ENCODE peak calls at places on chromosomes 1 and 21, in eight cellular contexts. One of them, this sample, is unnamed.

GRCh38 chr1:60963167-60963909 is 119.0 kb upstream of the NFIA start:
- DNase-seq in A549: no peak
- DNase-seq in breast epithelium: no peak
- DNase-seq in HCT116: no peak
- DNase-seq in heart left ventricle: no peak
- DNase-seq in IMR-90: no peak
- DNase-seq in sigmoid colon: no peak
- DNase-seq in tibial nerve: no peak
- DNase-seq in this sample: no peak

GRCh38 chr1:15402809-15403450 is 6.8 kb upstream of the EFHD2 start:
- DNase-seq in A549: no peak
- DNase-seq in breast epithelium: no peak
- DNase-seq in HCT116: no peak
- DNase-seq in heart left ventricle: no peak
- DNase-seq in IMR-90: no peak
- DNase-seq in sigmoid colon: no peak
- DNase-seq in tibial nerve: no peak
- DNase-seq in this sample: no peak

GRCh38 chr1:116320846-116321245 is 52.2 kb upstream of the ATP1A1 start:
- DNase-seq in A549: no peak
- DNase-seq in breast epithelium: no peak
- DNase-seq in HCT116: no peak
- DNase-seq in heart left ventricle: no peak
- DNase-seq in IMR-90: no peak
- DNase-seq in sigmoid colon: no peak
- DNase-seq in tibial nerve: no peak
- DNase-seq in this sample: no peak

GRCh38 chr1:40980453-40981121 is 1.1 kb downstream of the CTPS1 start:
- DNase-seq in A549: peak
- DNase-seq in breast epithelium: no peak
- DNase-seq in HCT116: no peak
- DNase-seq in heart left ventricle: peak
- DNase-seq in IMR-90: peak
- DNase-seq in sigmoid colon: no peak
- DNase-seq in tibial nerve: no peak
- DNase-seq in this sample: peak

GRCh38 chr1:230834292-230834691 is 34.0 kb downstream of the C1orf198 start:
- DNase-seq in A549: no peak
- DNase-seq in breast epithelium: no peak
- DNase-seq in HCT116: no peak
- DNase-seq in heart left ventricle: no peak
- DNase-seq in IMR-90: no peak
- DNase-seq in sigmoid colon: no peak
- DNase-seq in tibial nerve: no peak
- DNase-seq in this sample: no peak

GRCh38 chr1:228784191-228784590 is 48.9 kb downstream of the RHOU start:
- DNase-seq in A549: no peak
- DNase-seq in breast epithelium: no peak
- DNase-seq in HCT116: no peak
- DNase-seq in heart left ventricle: no peak
- DNase-seq in IMR-90: no peak
- DNase-seq in sigmoid colon: no peak
- DNase-seq in tibial nerve: no peak
- DNase-seq in this sample: no peak

GRCh38 chr21:45536301-45537081 is 5.7 kb downstream of the SLC19A1 start:
- DNase-seq in A549: no peak
- DNase-seq in breast epithelium: no peak
- DNase-seq in HCT116: no peak
- DNase-seq in heart left ventricle: no peak
- DNase-seq in IMR-90: no peak
- DNase-seq in sigmoid colon: peak
- DNase-seq in tibial nerve: peak
- DNase-seq in this sample: no peak

GRCh38 chr1:191358724-191359123 is 799.5 kb upstream of the RGS18 start:
- DNase-seq in A549: no peak
- DNase-seq in breast epithelium: no peak
- DNase-seq in HCT116: no peak
- DNase-seq in heart left ventricle: no peak
- DNase-seq in IMR-90: no peak
- DNase-seq in sigmoid colon: no peak
- DNase-seq in tibial nerve: no peak
- DNase-seq in this sample: no peak

GRCh38 chr1:183215076-183215720 is 29.1 kb downstream of the LAMC2 start:
- DNase-seq in A549: no peak
- DNase-seq in breast epithelium: no peak
- DNase-seq in HCT116: no peak
- DNase-seq in heart left ventricle: no peak
- DNase-seq in IMR-90: no peak
- DNase-seq in sigmoid colon: no peak
- DNase-seq in tibial nerve: no peak
- DNase-seq in this sample: no peak

GRCh38 chr1:6745073-6745472 is 40.2 kb upstream of the CAMTA1 start:
- DNase-seq in A549: no peak
- DNase-seq in breast epithelium: no peak
- DNase-seq in HCT116: no peak
- DNase-seq in heart left ventricle: no peak
- DNase-seq in IMR-90: no peak
- DNase-seq in sigmoid colon: no peak
- DNase-seq in tibial nerve: no peak
- DNase-seq in this sample: no peak

GRCh38 chr1:6756455-6756854 is 28.8 kb upstream of the CAMTA1 start:
- DNase-seq in A549: no peak
- DNase-seq in breast epithelium: no peak
- DNase-seq in HCT116: no peak
- DNase-seq in heart left ventricle: no peak
- DNase-seq in IMR-90: no peak
- DNase-seq in sigmoid colon: no peak
- DNase-seq in tibial nerve: no peak
- DNase-seq in this sample: no peak

GRCh38 chr1:6753320-6754140 is 31.7 kb upstream of the CAMTA1 start:
- DNase-seq in A549: no peak
- DNase-seq in breast epithelium: no peak
- DNase-seq in HCT116: no peak
- DNase-seq in heart left ventricle: no peak
- DNase-seq in IMR-90: peak
- DNase-seq in sigmoid colon: no peak
- DNase-seq in tibial nerve: no peak
- DNase-seq in this sample: no peak

GRCh38 chr1:6747679-6748078 is 37.6 kb upstream of the CAMTA1 start:
- DNase-seq in A549: no peak
- DNase-seq in breast epithelium: no peak
- DNase-seq in HCT116: no peak
- DNase-seq in heart left ventricle: no peak
- DNase-seq in IMR-90: no peak
- DNase-seq in sigmoid colon: no peak
- DNase-seq in tibial nerve: no peak
- DNase-seq in this sample: no peak

GRCh38 chr1:6750490-6750889 is 34.8 kb upstream of the CAMTA1 start:
- DNase-seq in A549: no peak
- DNase-seq in breast epithelium: no peak
- DNase-seq in HCT116: no peak
- DNase-seq in heart left ventricle: no peak
- DNase-seq in IMR-90: no peak
- DNase-seq in sigmoid colon: no peak
- DNase-seq in tibial nerve: no peak
- DNase-seq in this sample: no peak
- TF ChIP-seq POLR2A in A549: no peak
- TF ChIP-seq POLR2A in breast epithelium: no peak
- TF ChIP-seq POLR2A in HCT116: no peak
- TF ChIP-seq POLR2A in heart left ventricle: no peak
- TF ChIP-seq POLR2A in IMR-90: no peak
- TF ChIP-seq POLR2A in sigmoid colon: no peak
- TF ChIP-seq POLR2A in tibial nerve: no peak
- TF ChIP-seq POLR2A in this sample: no peak

GRCh38 chr1:64966158-64966963 is at the start of gene JAK1:
- DNase-seq in A549: peak
- DNase-seq in breast epithelium: peak
- DNase-seq in HCT116: no peak
- DNase-seq in heart left ventricle: peak
- DNase-seq in IMR-90: peak
- DNase-seq in sigmoid colon: peak
- DNase-seq in tibial nerve: peak
- DNase-seq in this sample: peak
- TF ChIP-seq POLR2A in A549: peak
- TF ChIP-seq POLR2A in breast epithelium: no peak
- TF ChIP-seq POLR2A in HCT116: peak
- TF ChIP-seq POLR2A in heart left ventricle: peak
- TF ChIP-seq POLR2A in IMR-90: peak
- TF ChIP-seq POLR2A in sigmoid colon: no peak
- TF ChIP-seq POLR2A in tibial nerve: peak
- TF ChIP-seq POLR2A in this sample: peak

GRCh38 chr1:23957096-23957495 is 2.5 kb upstream of the PNRC2 start:
- DNase-seq in A549: no peak
- DNase-seq in breast epithelium: peak
- DNase-seq in HCT116: no peak
- DNase-seq in heart left ventricle: peak
- DNase-seq in IMR-90: no peak
- DNase-seq in sigmoid colon: no peak
- DNase-seq in tibial nerve: no peak
- DNase-seq in this sample: no peak

GRCh38 chr1:23958810-23959460 is 693 bp upstream of the PNRC2 start:
- DNase-seq in A549: peak
- DNase-seq in breast epithelium: peak
- DNase-seq in HCT116: peak
- DNase-seq in heart left ventricle: peak
- DNase-seq in IMR-90: peak
- DNase-seq in sigmoid colon: peak
- DNase-seq in tibial nerve: peak
- DNase-seq in this sample: peak

GRCh38 chr1:23960291-23960718 is 677 bp downstream of the PNRC2 start:
- DNase-seq in A549: no peak
- DNase-seq in breast epithelium: no peak
- DNase-seq in HCT116: no peak
- DNase-seq in heart left ventricle: no peak
- DNase-seq in IMR-90: peak
- DNase-seq in sigmoid colon: no peak
- DNase-seq in tibial nerve: no peak
- DNase-seq in this sample: no peak

GRCh38 chr1:23963617-23964234 is 4.1 kb downstream of the PNRC2 start:
- DNase-seq in A549: no peak
- DNase-seq in breast epithelium: no peak
- DNase-seq in HCT116: no peak
- DNase-seq in heart left ventricle: no peak
- DNase-seq in IMR-90: no peak
- DNase-seq in sigmoid colon: no peak
- DNase-seq in tibial nerve: no peak
- DNase-seq in this sample: no peak

DNA sequence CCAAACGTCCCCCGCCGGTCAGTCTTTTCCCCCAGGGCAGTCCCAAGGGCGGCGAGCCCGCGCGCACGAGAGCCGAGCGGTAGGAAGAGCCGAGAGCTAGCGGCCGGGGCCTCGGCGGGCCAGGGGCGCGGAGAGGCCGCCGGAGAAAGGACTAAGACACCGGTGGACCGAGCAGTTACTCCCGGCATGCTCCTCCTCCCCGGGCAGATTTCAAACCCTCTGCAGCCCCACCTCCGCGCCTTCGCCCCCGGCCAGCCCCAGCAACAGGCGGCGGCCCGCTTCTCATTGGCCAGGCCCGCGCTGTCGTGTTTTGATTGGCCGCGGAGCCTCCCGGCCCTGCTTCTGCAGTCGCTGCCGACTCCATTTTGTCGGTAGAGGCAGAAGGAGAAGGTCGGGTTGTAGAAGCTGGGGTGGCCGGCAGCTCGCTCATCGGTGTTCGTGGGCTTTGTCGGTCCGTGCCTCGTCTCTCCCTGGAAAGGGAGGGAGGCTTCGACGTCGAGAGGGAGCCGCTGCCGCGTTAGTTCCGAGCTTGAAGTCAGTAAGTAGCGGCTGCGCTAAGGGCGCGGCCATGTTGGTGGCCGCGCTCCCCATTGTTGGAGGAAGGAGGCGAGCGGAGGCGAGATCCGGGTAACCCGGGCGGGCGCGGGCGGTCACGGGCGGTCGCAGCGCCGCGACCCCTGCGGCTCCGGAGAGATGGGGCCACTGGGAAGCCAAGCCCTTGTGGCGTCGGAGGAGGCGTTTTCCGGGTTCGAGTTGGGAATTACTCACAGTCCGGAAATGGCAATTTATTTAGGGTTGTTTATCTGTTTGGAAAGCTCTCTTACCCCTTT is at the start of gene PNRC2:
- DNase-seq in A549: peak
- DNase-seq in breast epithelium: peak
- DNase-seq in HCT116: peak
- DNase-seq in heart left ventricle: peak
- DNase-seq in IMR-90: peak
- DNase-seq in sigmoid colon: peak
- DNase-seq in tibial nerve: peak
- DNase-seq in this sample: peak
- TF ChIP-seq POLR2A in A549: peak
- TF ChIP-seq POLR2A in breast epithelium: peak
- TF ChIP-seq POLR2A in HCT116: peak
- TF ChIP-seq POLR2A in heart left ventricle: peak
- TF ChIP-seq POLR2A in IMR-90: peak
- TF ChIP-seq POLR2A in sigmoid colon: peak
- TF ChIP-seq POLR2A in tibial nerve: peak
- TF ChIP-seq POLR2A in this sample: peak

GRCh38 chr21:43333301-43334062 is 93.4 kb downstream of the SIK1 start:
- DNase-seq in A549: peak
- DNase-seq in breast epithelium: peak
- DNase-seq in HCT116: no peak
- DNase-seq in heart left ventricle: peak
- DNase-seq in IMR-90: peak
- DNase-seq in sigmoid colon: no peak
- DNase-seq in tibial nerve: no peak
- DNase-seq in this sample: no peak
- TF ChIP-seq POLR2A in A549: peak
- TF ChIP-seq POLR2A in breast epithelium: no peak
- TF ChIP-seq POLR2A in HCT116: no peak
- TF ChIP-seq POLR2A in heart left ventricle: no peak
- TF ChIP-seq POLR2A in IMR-90: peak
- TF ChIP-seq POLR2A in sigmoid colon: no peak
- TF ChIP-seq POLR2A in tibial nerve: no peak
- TF ChIP-seq POLR2A in this sample: no peak

GRCh38 chr1:155319536-155319935 is 1.2 kb upstream of the RUSC1 start:
- DNase-seq in A549: no peak
- DNase-seq in breast epithelium: no peak
- DNase-seq in HCT116: no peak
- DNase-seq in heart left ventricle: no peak
- DNase-seq in IMR-90: no peak
- DNase-seq in sigmoid colon: peak
- DNase-seq in tibial nerve: no peak
- DNase-seq in this sample: no peak
- TF ChIP-seq POLR2A in A549: no peak
- TF ChIP-seq POLR2A in breast epithelium: no peak
- TF ChIP-seq POLR2A in HCT116: no peak
- TF ChIP-seq POLR2A in heart left ventricle: no peak
- TF ChIP-seq POLR2A in IMR-90: no peak
- TF ChIP-seq POLR2A in sigmoid colon: no peak
- TF ChIP-seq POLR2A in tibial nerve: no peak
- TF ChIP-seq POLR2A in this sample: no peak